ENCODE peak calls at places on chromosomes 6 and 20, in six cellular contexts. N is left lung; G is activated T-helper 9 cell treated with anti-CD3 and anti-CD28 coated beads, Interleukin-2, amount 50 U/mL, for 16 hours; X is T-helper 9 cell; V is GM12892; E is lower leg skin. Q is an unnamed sample.

GRCh38 chr6:125014157-125014957 is 52.1 kb downstream of the RNF217 start:
- DNase-seq in N (no peak), G (no peak), E (no peak), X (no peak), V (no peak), Q (peak; percentile 69)

GRCh38 chr6:1746919-1747460 is 137.3 kb downstream of the FOXC1 start:
- DNase-seq in G (no peak), E (no peak), N (no peak), X (no peak), V (no peak), Q (no peak)

GRCh38 chr6:31831350-31832215 is 4.0 kb downstream of the HSPA1B start:
- DNase-seq in N (peak; percentile 50), X (no peak), V (no peak), E (no peak), G (no peak), Q (no peak)

GRCh38 chr6:131914967-131915751 is 36.0 kb downstream of the CCN2 start:
- DNase-seq in E (no peak), N (no peak), X (peak; percentile 23), G (peak; percentile 11), V (no peak), Q (peak; percentile 86)

GRCh38 chr6:169935348-169935718 is 183.9 kb downstream of the ERMARD start:
- DNase-seq in X (no peak), N (no peak), G (no peak), E (no peak), V (no peak), Q (no peak)

GRCh38 chr6:104642871-104643270 is 216.8 kb downstream of the HACE1 start:
- DNase-seq in E (no peak), G (no peak), X (no peak), N (no peak), V (no peak), Q (peak; percentile 14)

GRCh38 chr6:89323461-89324098 is 8.5 kb upstream of the GABRR2 start:
- DNase-seq in V (no peak), N (no peak), G (no peak), X (no peak), E (no peak), Q (no peak)

GRCh38 chr6:149488815-149489214 is 4.0 kb upstream of the ZC3H12D start:
- DNase-seq in N (no peak), E (no peak), V (no peak), X (no peak), G (no peak), Q (no peak)

GRCh38 chr6:122609881-122610689 is at the start of gene PKIB:
- DNase-seq in E (peak; percentile 91), N (peak; percentile 72), X (no peak), V (peak; percentile 38), G (peak; percentile 11), Q (peak; percentile 91)

GRCh38 chr6:106109043-106109442 is 22.9 kb downstream of the PRDM1 start:
- DNase-seq in X (no peak), G (no peak), V (no peak), N (no peak), E (no peak), Q (no peak)

GRCh38 chr20:63132715-63133471 is 83.0 kb downstream of the YTHDF1 start:
- DNase-seq in G (no peak), N (peak; percentile 23), V (no peak), X (no peak), E (no peak), Q (no peak)